ENCODE peak calls at places on chromosomes 1 and 21, in ten cellular contexts. C is transverse colon, H is ovary, N is H1, O is GM12878, I is tibial nerve, K is stomach, F is K562, J is esophagus muscularis mucosa, U is suprapubic skin. L is an unnamed sample.

GRCh38 chr1:61329556-61329955 is 247.2 kb downstream of the NFIA start:
- DNase-seq in J (no peak), F (no peak), I (no peak), K (no peak), O (no peak), H (no peak), C (no peak), N (no peak), U (no peak), L (no peak)

GRCh38 chr1:53330819-53331218 is 2.9 kb upstream of the LRP8 start:
- DNase-seq in F (peak; percentile 5), I (no peak), N (no peak), H (no peak), C (no peak), U (peak; percentile 40), K (no peak), O (no peak), J (no peak), L (no peak)

GRCh38 chr1:59188413-59189213 is 108.3 kb upstream of the FGGY start:
- DNase-seq in F (no peak), U (no peak), K (no peak), C (no peak), N (no peak), O (no peak), H (no peak), J (no peak), I (no peak), L (no peak)

GRCh38 chr1:235070819-235071218 is 57.8 kb downstream of the TOMM20 start:
- DNase-seq in H (no peak), U (no peak), I (no peak), J (no peak), C (no peak), F (no peak), N (no peak), K (no peak), O (no peak), L (no peak)

GRCh38 chr1:217052196-217052595 is 329.0 kb upstream of the ESRRG start:
- DNase-seq in J (peak; percentile 1), O (no peak), I (no peak), U (no peak), H (no peak), F (no peak), C (no peak), K (no peak), N (no peak), L (no peak)

GRCh38 chr1:234598974-234599616 is 10.9 kb downstream of the IRF2BP2 start:
- DNase-seq in I (peak; percentile 65), C (peak; percentile 56), K (peak; percentile 36), U (peak; percentile 73), J (no peak), O (no peak), H (peak; percentile 65), N (no peak), F (no peak), L (no peak)

GRCh38 chr1:185636848-185637247 is 97.3 kb upstream of the HMCN1 start:
- DNase-seq in O (peak; percentile 91), N (no peak), U (no peak), J (no peak), H (no peak), K (no peak), I (no peak), C (no peak), F (no peak), L (no peak)

GRCh38 chr1:61424382-61424781 is 300.6 kb downstream of the TM2D1 start:
- DNase-seq in K (no peak), C (no peak), J (peak; percentile 42), U (no peak), N (no peak), H (no peak), F (no peak), O (no peak), I (no peak), L (no peak)

GRCh38 chr1:72281637-72282270 is 585 bp downstream of the NEGR1 start:
- DNase-seq in H (no peak), I (peak; percentile 16), K (no peak), U (peak; percentile 59), J (no peak), C (no peak), F (no peak), N (no peak), O (no peak), L (no peak)

GRCh38 chr1:209248649-209249279 is 334.8 kb upstream of the CAMK1G start:
- DNase-seq in C (peak; percentile 46), H (peak; percentile 33), N (no peak), U (no peak), K (peak; percentile 50), O (peak; percentile 30), J (peak; percentile 89), F (peak; percentile 68), I (peak; percentile 19), L (peak; percentile 66)

GRCh38 chr1:93616996-93617669 is 64.5 kb downstream of the BCAR3 start:
- DNase-seq in C (peak; percentile 37), H (peak; percentile 35), J (no peak), O (no peak), F (no peak), K (peak; percentile 79), I (no peak), U (no peak), N (no peak), L (peak; percentile 51)

GRCh38 chr1:114468710-114469468 is 42.1 kb downstream of the TRIM33 start:
- DNase-seq in N (no peak), C (no peak), J (no peak), H (no peak), I (no peak), U (no peak), K (no peak), O (no peak), F (no peak), L (no peak)

GRCh38 chr1:179366093-179366800 is 476 bp downstream of the AXDND1 start:
- DNase-seq in J (no peak), K (no peak), N (peak; percentile 2), C (no peak), U (no peak), H (no peak), I (no peak), F (no peak), O (no peak), L (peak; percentile 9)

GRCh38 chr1:240414237-240414636 is 197.7 kb downstream of the GREM2 start:
- DNase-seq in O (no peak), K (no peak), U (no peak), C (no peak), F (no peak), N (no peak), I (no peak), H (no peak), J (no peak), L (no peak)

GRCh38 chr1:113320272-113320671 is 70.0 kb upstream of the MAGI3 start:
- DNase-seq in I (no peak), J (no peak), F (no peak), C (no peak), K (no peak), O (no peak), H (no peak), N (no peak), U (no peak), L (peak; percentile 13)
- TF ChIP-seq EP300 in I (no peak), J (no peak), F (no peak), C (no peak), K (no peak), O (no peak), H (no peak), N (no peak), U (no peak), L (no peak)

DNA sequence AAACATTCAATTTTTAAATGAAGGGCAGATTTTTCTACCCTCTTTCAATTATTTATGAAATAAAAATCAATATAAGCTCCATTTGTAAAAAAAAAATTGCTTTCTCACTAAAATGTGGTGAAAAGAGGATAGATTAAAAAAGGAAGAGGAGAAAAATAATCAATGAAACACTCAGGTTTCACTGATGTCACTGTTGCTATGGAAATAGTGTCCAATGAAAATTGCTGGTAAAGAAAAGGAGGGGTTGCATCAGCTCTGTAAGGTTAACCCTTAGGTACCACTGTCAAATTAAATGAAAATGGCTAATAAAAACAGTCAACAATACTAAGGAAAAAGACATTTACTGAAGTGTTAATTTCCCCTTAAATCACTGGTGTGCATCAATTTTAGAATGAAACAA is 91.6 kb upstream of the TTC39A start:
- DNase-seq in F (peak; percentile 59), I (no peak), O (no peak), N (no peak), C (no peak), U (no peak), K (no peak), J (no peak), H (no peak), L (peak; percentile 24)
- TF ChIP-seq EP300 in F (peak; percentile 55), I (no peak), O (no peak), N (no peak), C (no peak), U (no peak), K (no peak), J (no peak), H (no peak), L (no peak)

DNA sequence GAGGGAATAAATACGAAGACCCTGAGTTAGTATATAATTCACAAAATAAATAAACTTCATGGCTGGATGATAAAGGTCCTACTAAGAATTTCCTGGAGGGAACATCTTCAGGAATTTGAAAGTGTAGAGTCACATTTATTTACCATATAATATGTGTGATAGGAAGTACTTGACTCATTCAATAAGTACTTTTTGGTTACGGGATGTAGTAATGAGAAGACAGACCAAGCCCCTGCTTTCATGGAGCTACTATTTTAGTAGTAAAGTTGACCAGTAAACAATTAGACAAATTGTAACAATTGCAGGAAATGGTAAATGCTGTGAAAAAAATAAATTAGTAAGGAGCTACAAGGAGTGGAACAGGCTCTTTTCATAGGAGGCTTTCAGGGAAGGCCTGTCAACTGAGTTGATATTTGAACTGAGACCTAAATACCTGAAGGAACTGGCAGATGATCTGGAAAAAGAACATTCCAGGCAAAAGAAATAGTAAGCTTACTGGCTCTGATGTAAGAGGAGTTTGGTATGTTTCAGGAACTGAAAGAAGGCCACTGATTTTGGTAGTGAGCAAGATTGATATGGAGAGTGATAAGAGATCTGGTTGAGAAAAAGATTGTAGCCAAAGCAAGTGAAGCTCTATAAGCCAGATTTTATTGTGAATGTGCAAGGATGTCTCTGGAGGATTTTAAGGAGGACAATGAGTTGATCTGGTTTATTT is 36.2 kb downstream of the CAMSAP2 start:
- DNase-seq in C (no peak), N (no peak), F (no peak), H (no peak), J (no peak), I (no peak), U (no peak), K (no peak), O (no peak), L (no peak)
- TF ChIP-seq EP300 in C (no peak), N (no peak), F (no peak), H (no peak), J (peak; percentile 37), I (no peak), U (no peak), K (no peak), O (peak; percentile 37), L (no peak)

DNA sequence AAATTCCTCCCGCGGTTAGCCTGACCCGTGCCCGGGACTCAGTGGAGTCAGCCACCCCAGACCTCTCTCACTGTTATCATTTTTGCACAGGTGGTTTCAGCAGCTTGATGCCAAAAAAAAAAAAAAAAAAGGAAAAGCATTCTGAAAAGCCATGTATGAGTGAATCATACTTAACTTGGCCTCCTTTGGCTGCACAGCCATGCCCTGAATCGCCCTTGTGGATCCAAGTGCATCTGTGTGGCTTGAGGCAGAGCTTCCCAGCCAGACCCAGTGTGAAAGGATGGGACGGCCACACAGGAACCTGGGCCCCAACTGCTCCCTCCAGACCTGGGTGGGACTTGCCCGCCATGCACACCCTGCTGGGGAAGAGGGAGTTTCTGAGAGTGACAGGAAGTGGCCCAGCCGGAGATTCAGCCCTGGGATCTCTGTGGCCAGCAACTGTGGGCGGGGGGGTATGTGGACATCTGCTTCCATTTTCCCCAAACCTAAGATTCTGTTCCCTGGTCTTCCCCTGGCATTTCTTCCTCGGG is 8.6 kb downstream of the YBEY start:
- DNase-seq in N (no peak), K (no peak), C (no peak), O (no peak), U (no peak), H (no peak), I (no peak), J (no peak), F (peak; percentile 80), L (no peak)
- TF ChIP-seq EP300 in N (no peak), K (no peak), C (no peak), O (no peak), U (no peak), H (no peak), I (no peak), J (no peak), F (peak; percentile 47), L (no peak)

L was measured in A549.